ENCODE peak calls at places on chromosomes 2 and 18, in six cellular contexts. W, I, L, H, J and A are unnamed samples.

GRCh38 chr2:119011162-119011909 is 69.3 kb downstream of the MARCO start:
- DNase-seq in W (no peak), I (no peak), L (peak; percentile 45), H (no peak), J (peak; percentile 40), A (peak; percentile 39)

GRCh38 chr18:48002933-48003365 is 72.5 kb upstream of the SMAD2 start:
- DNase-seq in W (no peak), I (no peak), L (peak; percentile 73), H (no peak), J (no peak), A (peak; percentile 52)

GRCh38 chr18:23838801-23839366 is 149.6 kb downstream of the LAMA3 start:
- DNase-seq in W (no peak), I (no peak), L (peak; percentile 83), H (peak; percentile 42), J (no peak), A (peak; percentile 85)

GRCh38 chr2:45089554-45090261 is 80.5 kb upstream of the SIX2 start:
- DNase-seq in W (no peak), I (no peak), L (no peak), H (no peak), J (no peak), A (no peak)

GRCh38 chr2:189440644-189440946 is 679 bp upstream of the WDR75 start:
- DNase-seq in W (no peak), I (no peak), L (no peak), H (no peak), J (no peak), A (no peak)

GRCh38 chr2:100397117-100397860 is 20.2 kb downstream of the CHST10 start:
- DNase-seq in W (no peak), I (no peak), L (peak; percentile 40), H (no peak), J (no peak), A (peak; percentile 47)

GRCh38 chr2:46657042-46657504 is 177.7 kb downstream of the TMEM247 start:
- DNase-seq in W (no peak), I (no peak), L (peak; percentile 46), H (no peak), J (no peak), A (peak; percentile 76)

GRCh38 chr18:73240899-73241298 is 373.1 kb upstream of the NETO1 start:
- DNase-seq in W (no peak), I (no peak), L (no peak), H (no peak), J (no peak), A (no peak)

GRCh38 chr2:216375288-216375687 is 3.0 kb upstream of the MARCHF4 start:
- DNase-seq in W (no peak), I (no peak), L (no peak), H (no peak), J (no peak), A (no peak)

GRCh38 chr2:111219285-111219684 is 98.6 kb downstream of the BCL2L11 start:
- DNase-seq in W (no peak), I (no peak), L (no peak), H (no peak), J (no peak), A (peak; percentile 24)

GRCh38 chr18:9736942-9737813 is 29.1 kb downstream of the RAB31 start:
- DNase-seq in W (no peak), I (no peak), L (peak; percentile 55), H (peak; percentile 8), J (no peak), A (no peak)

GRCh38 chr2:205017912-205018311 is 472.6 kb downstream of the PARD3B start:
- DNase-seq in W (no peak), I (no peak), L (no peak), H (no peak), J (no peak), A (no peak)